ENCODE peak calls at places on chromosomes 1 and 21, in eight cellular contexts. T is stimulated activated CD4-positive, alpha-beta T cell treated with anti-CD3 and anti-CD28 coated beads, Interleukin-2, amount 100 ng/mL, for 48 hours; U is left ventricle myocardium superior; W is SK-N-DZ; P is astrocyte of the spinal cord; K is left lobe of liver; B is stimulated activated CD8-positive, alpha-beta memory T cell treated with anti-CD3 and anti-CD28 coated beads, Interleukin-4, amount 100 ng/mL, for 48 hours; Y is activated T-cell treated with anti-CD3 and anti-CD28 coated beads for 24 hours. G is an unnamed sample.

GRCh38 chr21:31553926-31554325 is 105.6 kb upstream of the SOD1 start:
- DNase-seq in T (no peak), W (no peak), P (no peak), Y (no peak), K (no peak), B (no peak), U (no peak), G (no peak)

GRCh38 chr21:33286600-33287456 is 20.7 kb downstream of the IL10RB start:
- DNase-seq in W (no peak), K (peak), T (no peak), U (peak), Y (no peak), B (no peak), P (peak), G (peak)

GRCh38 chr1:246532519-246532918 is 25.4 kb upstream of the SMYD3 start:
- DNase-seq in B (no peak), W (no peak), T (no peak), Y (no peak), U (no peak), K (no peak), P (no peak), G (no peak)

GRCh38 chr1:155117610-155118009 is 10.1 kb upstream of the EFNA1 start:
- DNase-seq in W (no peak), T (no peak), P (no peak), B (no peak), K (no peak), U (no peak), Y (no peak), G (no peak)

GRCh38 chr1:29682918-29683314 is 446.6 kb downstream of the PTPRU start:
- DNase-seq in Y (no peak), U (no peak), B (peak), W (no peak), T (no peak), K (peak), P (peak), G (no peak)

GRCh38 chr1:156807627-156808026 is 9.0 kb downstream of the SH2D2A start:
- DNase-seq in W (no peak), U (no peak), T (no peak), P (no peak), B (no peak), K (no peak), Y (no peak), G (no peak)

GRCh38 chr1:213686003-213686582 is 301.7 kb upstream of the PROX1 start:
- DNase-seq in Y (no peak), P (no peak), K (no peak), B (no peak), T (no peak), W (no peak), U (no peak), G (no peak)

GRCh38 chr1:164601399-164602141 is 42.6 kb downstream of the PBX1 start:
- DNase-seq in B (no peak), W (peak), K (no peak), U (no peak), Y (no peak), T (no peak), P (no peak), G (no peak)

GRCh38 chr1:59292557-59292956 is 4.3 kb upstream of the FGGY start:
- DNase-seq in U (no peak), B (no peak), T (no peak), Y (no peak), W (no peak), K (peak), P (no peak), G (no peak)

GRCh38 chr1:29962831-29963247 is 726.5 kb downstream of the PTPRU start:
- DNase-seq in Y (no peak), B (no peak), K (peak), T (no peak), U (no peak), W (no peak), P (no peak), G (no peak)

GRCh38 chr1:157195521-157196244 is 57.5 kb upstream of the ETV3 start:
- DNase-seq in U (no peak), T (no peak), P (no peak), W (no peak), K (peak), Y (no peak), B (no peak), G (no peak)

GRCh38 chr1:2225029-2225428 is 3.1 kb upstream of the SKI start:
- DNase-seq in P (no peak), U (no peak), K (no peak), W (no peak), B (no peak), Y (no peak), T (no peak), G (no peak)

GRCh38 chr1:3319874-3320245 is 134.6 kb upstream of the ARHGEF16 start:
- DNase-seq in Y (peak), W (peak), T (peak), B (peak), P (peak), U (peak), K (no peak), G (peak)

GRCh38 chr1:220274122-220274855 is 2.0 kb upstream of the RAB3GAP2 start:
- DNase-seq in B (no peak), U (no peak), Y (no peak), P (peak), K (no peak), T (no peak), W (no peak), G (no peak)

GRCh38 chr1:35073265-35073811 is 5.8 kb upstream of the ZMYM1 start:
- DNase-seq in Y (no peak), W (no peak), B (no peak), P (no peak), U (no peak), T (no peak), K (no peak), G (no peak)

GRCh38 chr1:211735208-211736170 is 60.1 kb upstream of the NEK2 start:
- DNase-seq in T (no peak), K (no peak), P (peak), W (no peak), B (no peak), Y (no peak), U (no peak), G (peak)

GRCh38 chr1:186682721-186683120 is 2.5 kb upstream of the PTGS2 start:
- DNase-seq in Y (no peak), U (no peak), P (peak), T (no peak), W (no peak), B (no peak), K (no peak), G (no peak)

GRCh38 chr1:109840011-109840629 is 70.5 kb upstream of the CSF1 start:
- DNase-seq in U (no peak), Y (no peak), W (no peak), K (no peak), P (no peak), T (no peak), B (no peak), G (no peak)

GRCh38 chr1:153483776-153484175 is 23.3 kb upstream of the S100A7 start:
- DNase-seq in W (no peak), B (no peak), Y (no peak), K (no peak), T (no peak), P (no peak), U (no peak), G (no peak)

GRCh38 chr1:209486861-209487260 is 96.7 kb upstream of the CAMK1G start:
- DNase-seq in K (no peak), T (no peak), B (no peak), Y (no peak), U (no peak), W (no peak), P (no peak), G (no peak)

GRCh38 chr1:35452086-35452485 is 105.1 kb downstream of the KIAA0319L start:
- DNase-seq in B (no peak), U (peak), Y (no peak), P (peak), T (no peak), K (peak), W (no peak), G (no peak)

GRCh38 chr1:66262233-66262632 is 271.7 kb upstream of the SGIP1 start:
- DNase-seq in U (no peak), T (no peak), K (no peak), P (no peak), B (no peak), W (no peak), Y (no peak), G (peak)

GRCh38 chr1:31196685-31197084 is 43.0 kb downstream of the NKAIN1 start:
- DNase-seq in T (no peak), Y (no peak), B (no peak), U (no peak), P (no peak), W (no peak), K (peak), G (no peak)

GRCh38 chr1:71270394-71270793 is 189.6 kb upstream of the ZRANB2 start:
- DNase-seq in T (no peak), P (no peak), K (no peak), W (no peak), B (no peak), Y (no peak), U (no peak), G (no peak)

GRCh38 chr21:26064506-26064905 is 106.1 kb downstream of the APP start:
- DNase-seq in B (no peak), Y (no peak), T (no peak), K (no peak), U (no peak), P (no peak), W (no peak), G (no peak)